ENCODE peak calls at places on chromosome 19, in seven cellular contexts. U, O, T, M, X, W and Z are unnamed samples.
A peak's percentile ranks its signal among the peaks of the same experiment; 100 is the strongest.

GRCh38 chr19:2469102-2469914 is 6.6 kb upstream of the GADD45B start:
- DNase-seq in U (no peak), W (peak; percentile 80), X (no peak), O (no peak), T (no peak), M (no peak), Z (no peak)

GRCh38 chr19:7916137-7916907 is 1.7 kb downstream of the TGFBR3L start:
- DNase-seq in W (no peak), T (no peak), M (no peak), O (no peak), X (no peak), U (peak; percentile 67), Z (peak; percentile 42)

GRCh38 chr19:690203-690602 is 5.0 kb downstream of the PRSS57 start:
- DNase-seq in M (no peak), W (no peak), T (no peak), U (no peak), O (no peak), X (no peak), Z (no peak)

GRCh38 chr19:17202249-17202648 is 12.9 kb upstream of the USE1 start:
- DNase-seq in W (no peak), U (no peak), T (no peak), M (peak; percentile 58), O (no peak), X (no peak), Z (no peak)

GRCh38 chr19:30228113-30228725 is 144.0 kb upstream of the ZNF536 start:
- DNase-seq in X (peak; percentile 74), T (no peak), W (no peak), O (no peak), U (no peak), M (no peak), Z (no peak)

GRCh38 chr19:46944123-46944718 is 75.4 kb upstream of the NPAS1 start:
- DNase-seq in O (no peak), M (no peak), X (no peak), U (no peak), T (no peak), W (no peak), Z (no peak)

GRCh38 chr19:49014123-49014869 is 2.6 kb downstream of the LHB start:
- DNase-seq in X (no peak), U (no peak), W (no peak), M (peak; percentile 50), O (no peak), T (no peak), Z (no peak)

GRCh38 chr19:4103073-4103418 is 20.9 kb downstream of the MAP2K2 start:
- DNase-seq in T (no peak), O (no peak), W (no peak), M (no peak), U (no peak), X (no peak), Z (no peak)

GRCh38 chr19:2424686-2425621 is 2.4 kb downstream of the TIMM13 start:
- DNase-seq in O (no peak), T (no peak), U (no peak), M (no peak), W (peak; percentile 59), X (no peak), Z (peak; percentile 30)

GRCh38 chr19:1259206-1259872 is 9.8 kb upstream of the CIRBP start:
- DNase-seq in X (no peak), O (no peak), U (peak; percentile 88), M (no peak), T (peak; percentile 86), W (no peak), Z (peak; percentile 72)